ENCODE peak calls at places on chromosomes 16 and 17, in ten cellular contexts. E, G, D, N, I, X, L, J, F and S are unnamed samples.

GRCh38 chr17:50184611-50185398 is 16.6 kb downstream of the COL1A1 start:
- DNase-seq in X (no peak), D (peak; percentile 82), E (peak; percentile 63), G (no peak), L (no peak), I (no peak), N (peak; percentile 66), J (no peak), F (no peak), S (no peak)

GRCh38 chr16:9135797-9136196 is 44.4 kb downstream of the HAPSTR1 start:
- DNase-seq in L (no peak), D (no peak), I (no peak), G (no peak), J (no peak), N (no peak), X (no peak), E (no peak), F (peak; percentile 52), S (peak; percentile 25)

GRCh38 chr17:77601054-77601979 is 357.2 kb upstream of the TNRC6C start:
- DNase-seq in L (no peak), J (no peak), E (no peak), X (peak; percentile 26), N (no peak), D (no peak), G (no peak), F (no peak), I (no peak), S (no peak)

GRCh38 chr16:85448557-85449194 is 164.4 kb upstream of the GSE1 start:
- DNase-seq in E (peak; percentile 100), L (no peak), N (no peak), I (peak; percentile 80), D (no peak), X (no peak), F (peak; percentile 48), J (peak; percentile 86), G (no peak), S (no peak)

GRCh38 chr17:4195306-4195705 is 52.3 kb downstream of the CYB5D2 start:
- DNase-seq in N (peak; percentile 31), L (no peak), J (no peak), E (no peak), G (no peak), I (no peak), X (no peak), F (no peak), D (peak; percentile 87), S (no peak)

GRCh38 chr17:36000730-36001108 is 634 bp downstream of the CCL15 start:
- DNase-seq in I (no peak), G (no peak), N (no peak), J (no peak), D (no peak), F (no peak), E (no peak), X (peak; percentile 20), L (no peak), S (no peak)

GRCh38 chr17:7475764-7476422 is 3.5 kb downstream of the ZBTB4 start:
- DNase-seq in J (no peak), X (no peak), G (no peak), L (no peak), E (no peak), D (peak; percentile 49), F (no peak), I (no peak), N (peak; percentile 79), S (no peak)

GRCh38 chr17:4098516-4099209 is 44.2 kb downstream of the ZZEF1 start:
- DNase-seq in N (no peak), X (no peak), G (no peak), E (no peak), L (no peak), J (no peak), I (no peak), D (no peak), F (no peak), S (no peak)

GRCh38 chr17:73533801-73534574 is 110.3 kb downstream of the SDK2 start:
- DNase-seq in F (no peak), G (no peak), L (no peak), X (peak; percentile 63), D (no peak), J (no peak), N (no peak), I (no peak), E (peak; percentile 62), S (no peak)

GRCh38 chr17:81483862-81484194 is 28.8 kb downstream of the ACTG1 start:
- DNase-seq in G (no peak), D (no peak), N (no peak), L (no peak), F (no peak), X (no peak), J (no peak), E (peak; percentile 41), I (no peak), S (no peak)

GRCh38 chr16:1414532-1415265 is at the start of gene UNKL:
- DNase-seq in I (peak; percentile 69), F (peak; percentile 87), G (no peak), N (peak; percentile 47), J (no peak), E (peak; percentile 11), L (no peak), X (peak; percentile 71), D (peak; percentile 65), S (peak; percentile 6)

GRCh38 chr17:7837375-7838290 is 3.6 kb downstream of the KDM6B start:
- DNase-seq in N (peak; percentile 13), J (peak; percentile 52), L (no peak), X (no peak), G (peak; percentile 23), F (no peak), E (peak; percentile 52), D (no peak), I (no peak), S (no peak)

GRCh38 chr16:80527297-80527696 is 13.5 kb upstream of the DYNLRB2 start:
- DNase-seq in E (no peak), F (peak; percentile 84), D (peak; percentile 54), X (peak; percentile 69), J (peak; percentile 10), N (peak; percentile 11), G (peak; percentile 18), L (no peak), I (peak; percentile 11), S (no peak)

GRCh38 chr17:8118769-8119574 is 658 bp upstream of the ALOXE3 start:
- DNase-seq in I (peak; percentile 85), F (peak; percentile 92), X (peak; percentile 93), N (peak; percentile 90), E (peak; percentile 89), G (peak; percentile 53), J (peak; percentile 96), L (no peak), D (peak; percentile 89), S (peak; percentile 74)

GRCh38 chr17:43341705-43342600 is 56.8 kb upstream of the ARL4D start:
- DNase-seq in F (no peak), D (peak; percentile 80), X (no peak), I (no peak), N (peak; percentile 72), L (no peak), J (no peak), E (no peak), G (no peak), S (no peak)

GRCh38 chr17:75010683-75011406 is 1.6 kb upstream of the MRPL58 start:
- DNase-seq in G (peak; percentile 74), X (peak; percentile 75), E (peak; percentile 97), I (no peak), L (no peak), D (peak; percentile 53), J (peak; percentile 63), N (peak; percentile 36), F (no peak), S (peak; percentile 37)

GRCh38 chr17:66633322-66633965 is 201.5 kb upstream of the CACNG5 start:
- DNase-seq in G (peak; percentile 7), L (no peak), X (no peak), I (no peak), F (peak; percentile 76), J (no peak), E (no peak), N (peak; percentile 18), D (peak; percentile 45), S (no peak)

GRCh38 chr17:74245145-74245817 is 28.8 kb upstream of the DNAI2 start:
- DNase-seq in X (peak; percentile 81), N (no peak), E (no peak), F (no peak), L (no peak), J (no peak), D (no peak), G (no peak), I (no peak), S (no peak)

GRCh38 chr17:1492249-1493206 is at the start of gene MYO1C:
- DNase-seq in F (no peak), D (no peak), I (no peak), X (peak; percentile 79), J (no peak), L (no peak), N (no peak), E (no peak), G (no peak), S (no peak)

GRCh38 chr17:68398731-68399637 is 58.3 kb downstream of the WIPI1 start:
- DNase-seq in F (peak; percentile 73), D (peak; percentile 94), X (peak; percentile 81), J (peak; percentile 62), I (peak; percentile 45), E (no peak), N (peak; percentile 76), L (no peak), G (peak; percentile 45), S (peak; percentile 51)

GRCh38 chr17:43873815-43874214 is 26.8 kb downstream of the CD300LG start:
- DNase-seq in J (no peak), I (no peak), F (no peak), D (no peak), X (no peak), G (no peak), E (no peak), L (no peak), N (no peak), S (no peak)

GRCh38 chr17:76506408-76507328 is 5.4 kb upstream of the RHBDF2 start:
- DNase-seq in G (no peak), I (peak; percentile 85), F (peak; percentile 91), D (peak; percentile 79), E (peak; percentile 84), X (peak; percentile 96), N (peak; percentile 66), L (no peak), J (peak; percentile 74), S (peak; percentile 52)

GRCh38 chr17:64130559-64131001 is 636 bp upstream of the ERN1 start:
- DNase-seq in E (no peak), G (no peak), N (peak; percentile 54), J (no peak), F (peak; percentile 68), I (no peak), X (no peak), L (no peak), D (peak; percentile 97), S (no peak)

GRCh38 chr17:69607162-69607834 is 192.8 kb downstream of the MAP2K6 start:
- DNase-seq in N (peak; percentile 90), G (peak; percentile 74), J (peak; percentile 83), I (peak; percentile 22), F (peak; percentile 66), X (peak; percentile 85), E (peak; percentile 85), L (peak; percentile 79), D (peak; percentile 84), S (peak; percentile 67)

GRCh38 chr17:40827746-40828453 is 5.5 kb upstream of the KRT10 start:
- DNase-seq in E (no peak), G (no peak), F (no peak), X (no peak), N (peak; percentile 73), J (no peak), I (no peak), L (no peak), D (no peak), S (no peak)

GRCh38 chr17:77666881-77667395 is 291.6 kb upstream of the TNRC6C start:
- DNase-seq in L (no peak), G (no peak), N (no peak), E (no peak), I (no peak), X (no peak), D (no peak), J (no peak), F (peak; percentile 95), S (no peak)

GRCh38 chr17:81839301-81839700 is 4.5 kb upstream of the PPP1R27 start:
- DNase-seq in N (no peak), E (no peak), L (no peak), J (no peak), F (no peak), X (no peak), D (no peak), G (no peak), I (no peak), S (no peak)

GRCh38 chr17:49407981-49408501 is 6.6 kb downstream of the PHB1 start:
- DNase-seq in F (peak; percentile 90), N (peak; percentile 56), G (peak; percentile 54), E (peak; percentile 84), I (peak; percentile 87), L (no peak), D (peak; percentile 74), J (peak; percentile 96), X (peak; percentile 92), S (peak; percentile 18)